ENCODE peak calls at places on chromosome 2, in seven cellular contexts. K is activated naive CD8-positive, alpha-beta T cell treated with anti-CD3 and anti-CD28 coated beads, Interleukin-2, amount 50 U/mL, for 16 hours; H is fibroblast of villous mesenchyme; R is IMR-90; B is right cardiac atrium; X is type B pancreatic cell; W is NCI-H345. Q is an unnamed sample.
A peak's percentile ranks its signal among the peaks of the same experiment; 100 is the strongest.

GRCh38 chr2:96092580-96092877 is 23.8 kb downstream of the ADRA2B start:
- DNase-seq in K (no peak), H (no peak), R (no peak), B (no peak), X (no peak), W (no peak), Q (no peak)

GRCh38 chr2:201990069-201990468 is 43.6 kb upstream of the FZD7 start:
- DNase-seq in K (no peak), H (no peak), R (no peak), B (no peak), X (no peak), W (no peak), Q (no peak)

GRCh38 chr2:105324732-105325131 is 4.8 kb downstream of the TGFBRAP1 start:
- DNase-seq in K (no peak), H (peak; percentile 90), R (peak; percentile 62), B (no peak), X (no peak), W (no peak), Q (no peak)

GRCh38 chr2:172558372-172558771 is 2.5 kb downstream of the PDK1 start:
- DNase-seq in K (no peak), H (no peak), R (no peak), B (no peak), X (no peak), W (no peak), Q (no peak)

GRCh38 chr2:168607992-168608391 is 151.9 kb downstream of the CERS6 start:
- DNase-seq in K (no peak), H (peak; percentile 62), R (peak; percentile 39), B (no peak), X (no peak), W (no peak), Q (no peak)

GRCh38 chr2:98157557-98157956 is 70.6 kb downstream of the VWA3B start:
- DNase-seq in K (no peak), H (no peak), R (no peak), B (no peak), X (no peak), W (no peak), Q (no peak)

GRCh38 chr2:12547771-12548170 is 169.0 kb upstream of the TRIB2 start:
- DNase-seq in K (no peak), H (no peak), R (no peak), B (no peak), X (no peak), W (no peak), Q (no peak)

GRCh38 chr2:177724398-177725287 is 332.1 kb downstream of the AGPS start:
- DNase-seq in K (no peak), H (peak; percentile 48), R (peak; percentile 42), B (peak; percentile 64), X (no peak), W (peak; percentile 49), Q (no peak)

GRCh38 chr2:120818441-120818920 is 82.8 kb downstream of the GLI2 start:
- DNase-seq in K (no peak), H (peak; percentile 90), R (peak; percentile 95), B (peak; percentile 74), X (no peak), W (no peak), Q (no peak)

GRCh38 chr2:79453918-79454317 is 58.9 kb upstream of the CTNNA2 start:
- DNase-seq in K (no peak), H (peak; percentile 0), R (no peak), B (no peak), X (no peak), W (no peak), Q (no peak)

GRCh38 chr2:173149491-173149890 is 73.8 kb downstream of the MAP3K20 start:
- DNase-seq in K (no peak), H (no peak), R (no peak), B (no peak), X (no peak), W (no peak), Q (peak; percentile 17)

GRCh38 chr2:212669761-212670160 is 131.2 kb upstream of the ERBB4 start:
- DNase-seq in K (no peak), H (no peak), R (no peak), B (no peak), X (no peak), W (no peak), Q (no peak)

GRCh38 chr2:207437136-207437856 is 92.5 kb upstream of the CREB1 start:
- DNase-seq in K (no peak), H (no peak), R (no peak), B (no peak), X (no peak), W (no peak), Q (no peak)

GRCh38 chr2:147511491-147511948 is 333.3 kb upstream of the ACVR2A start:
- DNase-seq in K (no peak), H (peak; percentile 23), R (no peak), B (peak; percentile 81), X (no peak), W (no peak), Q (no peak)

GRCh38 chr2:70140978-70141753 is 49.7 kb downstream of the C2orf42 start:
- DNase-seq in K (no peak), H (peak; percentile 53), R (peak; percentile 53), B (peak; percentile 66), X (no peak), W (peak; percentile 95), Q (peak; percentile 42)

GRCh38 chr2:18067980-18068379 is 189.5 kb downstream of the KCNS3 start:
- DNase-seq in K (no peak), H (no peak), R (no peak), B (peak; percentile 77), X (no peak), W (no peak), Q (no peak)

Q was measured in stimulated activated CD8-positive, alpha-beta memory T cell treated with anti-CD3 and anti-CD28 coated beads, Interleukin-12 subunit alpha, Interleukin-12 subunit beta, amount 100 ng/mL, for 4 hours.